ENCODE peak calls at places on chromosome 11, in nine cellular contexts. N is mammary epithelial cell, C is fibroblast of lung, O is IMR-90, M is astrocyte, H is SK-N-SH, D is keratinocyte, U is H9, I is kidney. F is an unnamed sample.

GRCh38 chr11:65555693-65556231 is 2.4 kb downstream of the LTBP3 start:
- DNase-seq in M (peak), U (no peak), I (peak), C (peak), H (peak), D (no peak), O (peak), N (peak), F (no peak)

GRCh38 chr11:35163707-35164496 is 24.9 kb downstream of the CD44 start:
- DNase-seq in M (no peak), U (no peak), H (no peak), O (peak), I (no peak), D (no peak), N (no peak), C (no peak), F (peak)

GRCh38 chr11:64863381-64864060 is 14.9 kb downstream of the EHD1 start:
- DNase-seq in I (peak), U (no peak), N (no peak), M (no peak), C (peak), O (no peak), D (no peak), H (no peak), F (no peak)

GRCh38 chr11:103281301-103281700 is 172.1 kb downstream of the DYNC2H1 start:
- DNase-seq in N (peak), O (peak), H (no peak), M (no peak), U (no peak), I (no peak), C (peak), D (no peak), F (no peak)

GRCh38 chr11:122817121-122817520 is 21.2 kb upstream of the CRTAM start:
- DNase-seq in I (no peak), C (peak), H (no peak), N (peak), O (no peak), U (no peak), D (no peak), M (no peak), F (no peak)

GRCh38 chr11:78630561-78631303 is 56.1 kb upstream of the NARS2 start:
- DNase-seq in C (no peak), I (no peak), D (no peak), H (no peak), U (no peak), O (no peak), M (no peak), N (no peak), F (no peak)

GRCh38 chr11:87871071-87871470 is 304.2 kb downstream of the RAB38 start:
- DNase-seq in U (no peak), N (no peak), I (no peak), O (no peak), C (no peak), D (no peak), H (no peak), M (no peak), F (no peak)

GRCh38 chr11:23976369-23976768 is 520.5 kb upstream of the LUZP2 start:
- DNase-seq in D (no peak), M (peak), U (no peak), O (peak), I (no peak), H (no peak), C (no peak), N (no peak), F (no peak)

GRCh38 chr11:304915-305833 is 2.4 kb upstream of the IFITM2 start:
- DNase-seq in I (no peak), O (peak), U (peak), N (peak), H (peak), C (peak), D (no peak), M (peak), F (peak)

GRCh38 chr11:94706211-94706610 is 61.9 kb upstream of the AMOTL1 start:
- DNase-seq in H (no peak), I (no peak), D (peak), M (peak), U (no peak), C (no peak), O (peak), N (peak), F (no peak)

GRCh38 chr11:131234146-131234680 is 136.2 kb upstream of the NTM start:
- DNase-seq in D (no peak), O (no peak), U (no peak), M (no peak), C (no peak), I (no peak), H (no peak), N (no peak), F (no peak)

GRCh38 chr11:121057922-121058321 is 34.0 kb downstream of the TBCEL start:
- DNase-seq in I (no peak), C (no peak), O (no peak), U (no peak), N (no peak), D (no peak), M (no peak), H (no peak), F (no peak)

GRCh38 chr11:70506658-70506970 is 108.3 kb downstream of the CTTN start:
- DNase-seq in N (no peak), D (no peak), O (no peak), H (no peak), U (no peak), C (no peak), I (no peak), M (no peak), F (no peak)

GRCh38 chr11:120854988-120855387 is 168.9 kb upstream of the TBCEL start:
- DNase-seq in O (no peak), N (no peak), U (no peak), H (no peak), I (no peak), D (no peak), C (no peak), M (no peak), F (no peak)

GRCh38 chr11:63237413-63237812 is 6.0 kb downstream of the SLC22A25 start:
- DNase-seq in D (no peak), O (no peak), I (no peak), U (no peak), H (no peak), C (no peak), N (no peak), M (no peak), F (no peak)

GRCh38 chr11:35043933-35044332 is 95.0 kb upstream of the CD44 start:
- DNase-seq in N (no peak), M (no peak), H (no peak), C (peak), O (no peak), U (no peak), I (no peak), D (no peak), F (no peak)

GRCh38 chr11:1217151-1217550 is 5.7 kb upstream of the MUC5B start:
- DNase-seq in C (no peak), I (no peak), M (no peak), N (no peak), O (no peak), H (no peak), U (peak), D (no peak), F (no peak)

GRCh38 chr11:61545341-61545740 is 35.5 kb downstream of the SYT7 start:
- DNase-seq in O (no peak), U (no peak), I (no peak), N (no peak), M (no peak), H (peak), D (no peak), C (no peak), F (peak)
- TF ChIP-seq CTCF in O (peak), U (peak), I (no peak), N (peak), M (peak), H (peak), D (peak), C (peak), F (peak)

GRCh38 chr11:2358754-2359444 is 18.2 kb upstream of the CD81 start:
- DNase-seq in U (no peak), H (no peak), O (no peak), D (no peak), C (no peak), M (no peak), I (no peak), N (no peak), F (no peak)
- H3K9ac ChIP-seq in U (no peak), H (no peak), O (no peak), D (no peak), C (no peak), M (no peak), I (no peak), N (no peak), F (no peak)

DNA sequence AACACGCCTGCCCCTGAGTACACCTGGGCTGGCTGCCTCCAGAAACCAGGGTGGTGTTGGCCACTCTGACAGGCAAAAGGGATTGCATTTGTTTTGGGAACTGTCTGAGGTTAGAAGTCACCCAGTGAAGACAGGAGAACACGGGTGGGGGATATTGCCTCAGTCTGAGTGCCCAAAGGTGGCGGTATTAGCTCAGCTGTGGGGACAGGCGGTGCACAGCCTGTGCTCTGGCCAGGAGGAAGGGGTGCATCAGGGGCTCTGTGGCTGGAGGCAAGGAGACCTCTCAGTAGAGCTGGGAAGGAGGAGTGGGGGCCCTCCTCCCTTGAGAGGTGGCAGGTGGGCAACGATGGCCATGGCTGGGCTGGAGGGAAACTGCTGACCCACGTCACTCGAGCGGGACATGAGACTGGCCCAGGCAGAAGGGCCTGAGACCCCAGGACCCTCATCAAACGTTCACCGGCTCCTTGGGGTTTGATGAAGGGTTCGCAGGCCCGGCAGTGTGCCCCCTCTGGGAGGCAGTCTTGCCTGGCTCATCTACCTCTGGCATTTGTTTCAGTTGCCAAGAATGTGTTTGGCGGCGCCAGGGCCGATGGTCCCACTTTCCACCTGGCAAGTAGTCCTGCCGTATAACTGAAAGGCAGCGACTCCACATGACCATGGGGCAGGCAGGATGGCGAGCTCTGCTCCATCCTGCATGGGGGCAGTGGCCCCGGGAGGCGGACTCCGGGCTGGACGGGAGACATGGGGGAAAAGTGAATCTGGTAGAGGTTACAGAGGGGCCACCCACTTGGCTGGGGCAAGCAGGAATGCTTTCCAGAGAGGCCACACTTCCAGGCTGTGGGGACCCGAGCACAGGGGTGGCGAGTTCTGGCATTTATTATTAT is 52.8 kb upstream of the SMIM38 start:
- DNase-seq in O (no peak), D (no peak), C (no peak), U (no peak), M (no peak), N (no peak), H (peak), I (peak), F (no peak)
- TF ChIP-seq CTCF in O (peak), D (no peak), C (peak), U (peak), M (peak), N (no peak), H (peak), I (no peak), F (no peak)

GRCh38 chr11:68273056-68273738 is 1.4 kb upstream of the C11orf24 start:
- DNase-seq in H (no peak), D (no peak), N (no peak), C (no peak), U (peak), M (no peak), O (no peak), I (no peak), F (no peak)
- H3K9ac ChIP-seq in H (no peak), D (no peak), N (no peak), C (no peak), U (peak), M (no peak), O (no peak), I (no peak), F (peak)

GRCh38 chr11:60700689-60701508 is 1.5 kb downstream of the MS4A8 start:
- DNase-seq in I (no peak), D (no peak), C (no peak), U (peak), M (no peak), H (peak), N (no peak), O (no peak), F (peak)
- TF ChIP-seq CTCF in I (peak), D (peak), C (peak), U (peak), M (peak), H (peak), N (peak), O (no peak), F (peak)

GRCh38 chr11:27700351-27701261 is at the start of gene BDNF:
- DNase-seq in C (peak), I (peak), U (peak), M (no peak), O (peak), D (no peak), N (no peak), H (peak), F (peak)
- H3K9ac ChIP-seq in C (peak), I (peak), U (peak), M (peak), O (peak), D (no peak), N (peak), H (peak), F (peak)

F was measured in MM.1S.